ENCODE peak calls at places on chromosomes 11 and 22, in seven cellular contexts. L is NCI-H510A treated with DMSO at 0.1 percent for 48 hours, M is EL, I is smooth muscle cell of the brain vasculature, S is IMR-90, K is prostate gland, C is kidney glomerular epithelial cell. N is an unnamed sample.

GRCh38 chr22:41347066-41347859 is 34.5 kb upstream of the TEF start:
- DNase-seq in L (no peak), M (no peak), I (no peak), S (no peak), K (no peak), C (no peak), N (no peak)

GRCh38 chr11:18987454-18988231 is 48.4 kb upstream of the MRGPRX1 start:
- DNase-seq in L (no peak), M (peak; percentile 71), I (no peak), S (peak; percentile 43), K (no peak), C (peak; percentile 62), N (no peak)

GRCh38 chr11:12706531-12707499 is 32.6 kb downstream of the TEAD1 start:
- DNase-seq in L (peak; percentile 88), M (no peak), I (no peak), S (no peak), K (no peak), C (no peak), N (no peak)

GRCh38 chr11:123798513-123799252 is 7.5 kb downstream of the OR6M1 start:
- DNase-seq in L (no peak), M (no peak), I (no peak), S (no peak), K (no peak), C (no peak), N (no peak)

GRCh38 chr11:9013373-9013772 is 9.6 kb upstream of the NRIP3 start:
- DNase-seq in L (no peak), M (no peak), I (no peak), S (no peak), K (no peak), C (no peak), N (no peak)

GRCh38 chr11:27367881-27368280 is 4.9 kb upstream of the CCDC34 start:
- DNase-seq in L (peak; percentile 48), M (no peak), I (no peak), S (no peak), K (no peak), C (no peak), N (no peak)

GRCh38 chr11:119828819-119829218 is 99.8 kb upstream of the NECTIN1 start:
- DNase-seq in L (no peak), M (no peak), I (no peak), S (no peak), K (no peak), C (no peak), N (no peak)

GRCh38 chr11:87215236-87215635 is 177.5 kb downstream of the TMEM135 start:
- DNase-seq in L (no peak), M (peak; percentile 21), I (no peak), S (peak; percentile 6), K (no peak), C (no peak), N (no peak)

GRCh38 chr22:39988386-39989114 is 6.2 kb upstream of the FAM83F start:
- DNase-seq in L (no peak), M (no peak), I (no peak), S (no peak), K (no peak), C (no peak), N (no peak)

GRCh38 chr11:122202161-122202950 is 86.3 kb upstream of the BLID start:
- DNase-seq in L (no peak), M (peak; percentile 84), I (no peak), S (peak; percentile 83), K (no peak), C (peak; percentile 17), N (no peak)

GRCh38 chr11:35721576-35722341 is 59.2 kb downstream of the TRIM44 start:
- DNase-seq in L (no peak), M (no peak), I (no peak), S (peak; percentile 25), K (no peak), C (no peak), N (no peak)

GRCh38 chr11:65649656-65650546 is 12.0 kb downstream of the SIPA1 start:
- DNase-seq in L (no peak), M (no peak), I (no peak), S (no peak), K (no peak), C (no peak), N (no peak)

GRCh38 chr11:65003282-65003681 is 6.5 kb upstream of the BATF2 start:
- DNase-seq in L (no peak), M (no peak), I (no peak), S (peak; percentile 66), K (no peak), C (no peak), N (no peak)

GRCh38 chr11:134370526-134371435 is 39.0 kb downstream of the GLB1L2 start:
- DNase-seq in L (no peak), M (no peak), I (no peak), S (no peak), K (no peak), C (no peak), N (no peak)

GRCh38 chr11:35619754-35620640 is 1.7 kb downstream of the FJX1 start:
- DNase-seq in L (peak; percentile 3), M (peak; percentile 57), I (no peak), S (peak; percentile 45), K (no peak), C (no peak), N (no peak)

GRCh38 chr22:36026741-36027140 is 1.9 kb downstream of the RBFOX2 start:
- DNase-seq in L (no peak), M (peak; percentile 61), I (no peak), S (peak; percentile 60), K (no peak), C (peak; percentile 13), N (no peak)

GRCh38 chr22:21832291-21833290 is 34.9 kb downstream of the MAPK1 start:
- DNase-seq in L (no peak), M (peak; percentile 11), I (no peak), S (peak; percentile 9), K (no peak), C (no peak), N (no peak)

GRCh38 chr11:34837246-34837856 is 78.8 kb downstream of the APIP start:
- DNase-seq in L (no peak), M (no peak), I (no peak), S (no peak), K (no peak), C (no peak), N (no peak)

GRCh38 chr11:34358258-34358665 is 452 bp upstream of the ABTB2 start:
- DNase-seq in L (peak; percentile 80), M (peak; percentile 71), I (no peak), S (peak; percentile 24), K (peak; percentile 66), C (peak; percentile 79), N (no peak)

GRCh38 chr11:47941907-47942558 is 38.3 kb upstream of the PTPRJ start:
- DNase-seq in L (no peak), M (no peak), I (no peak), S (no peak), K (no peak), C (no peak), N (no peak)

GRCh38 chr11:11866203-11866602 is 24.4 kb downstream of the USP47 start:
- DNase-seq in L (no peak), M (no peak), I (no peak), S (no peak), K (no peak), C (no peak), N (no peak)

GRCh38 chr11:25357133-25357532 is 860.3 kb downstream of the LUZP2 start:
- DNase-seq in L (no peak), M (no peak), I (no peak), S (no peak), K (no peak), C (no peak), N (no peak)

GRCh38 chr11:96124155-96124554 is 200.2 kb upstream of the MTMR2 start:
- DNase-seq in L (no peak), M (no peak), I (no peak), S (no peak), K (no peak), C (no peak), N (no peak)

GRCh38 chr11:60172011-60172410 is 10.9 kb downstream of the MS4A6A start:
- DNase-seq in L (no peak), M (no peak), I (no peak), S (no peak), K (no peak), C (no peak), N (no peak)

GRCh38 chr22:46417268-46417580 is 81.7 kb downstream of the TRMU start:
- DNase-seq in L (no peak), M (no peak), I (no peak), S (no peak), K (no peak), C (no peak), N (no peak)

GRCh38 chr11:32584921-32585320 is 1.3 kb downstream of the EIF3M start:
- DNase-seq in L (no peak), M (peak; percentile 5), I (no peak), S (no peak), K (no peak), C (peak; percentile 41), N (no peak)

GRCh38 chr11:36278531-36279245 is 10.5 kb downstream of the COMMD9 start:
- DNase-seq in L (no peak), M (no peak), I (no peak), S (peak; percentile 47), K (no peak), C (no peak), N (no peak)

GRCh38 chr11:110093407-110094297 is 460 bp downstream of the ZC3H12C start:
- DNase-seq in L (peak; percentile 26), M (peak; percentile 68), I (no peak), S (peak; percentile 51), K (peak; percentile 43), C (peak; percentile 30), N (no peak)

GRCh38 chr11:92048415-92048814 is 176.2 kb upstream of the FAT3 start:
- DNase-seq in L (no peak), M (no peak), I (no peak), S (no peak), K (no peak), C (peak; percentile 63), N (no peak)

GRCh38 chr22:37529652-37530345 is 10.6 kb upstream of the CARD10 start:
- DNase-seq in L (no peak), M (no peak), I (no peak), S (no peak), K (peak; percentile 42), C (no peak), N (no peak)

GRCh38 chr11:76590631-76590950 is 80.0 kb downstream of the LRRC32 start:
- DNase-seq in L (no peak), M (no peak), I (no peak), S (no peak), K (no peak), C (no peak), N (no peak)

GRCh38 chr11:101083334-101083733 is 46.3 kb downstream of the PGR start:
- DNase-seq in L (no peak), M (no peak), I (no peak), S (no peak), K (no peak), C (no peak), N (no peak)

GRCh38 chr11:27209562-27210005 is 153.4 kb downstream of the CCDC34 start:
- DNase-seq in L (no peak), M (peak; percentile 96), I (no peak), S (peak; percentile 93), K (peak; percentile 40), C (peak; percentile 97), N (peak; percentile 65)

N was measured in glomerular endothelial cell.